ENCODE peak calls at places on chromosome 15, in ten cellular contexts. W is RWPE2, Y is HCEC 1CT, B is glutamatergic neuron, Q is EH, P is ascending aorta, I is kidney epithelial cell, M is GM23338, G is RPMI7951, C is fibroblast of pulmonary artery. X is an unnamed sample.

GRCh38 chr15:80945605-80946004 is 44.0 kb downstream of the MESD start:
- DNase-seq in G (no peak), W (peak; percentile 10), M (no peak), C (no peak), P (no peak), B (peak; percentile 4), Q (no peak), Y (no peak), I (no peak), X (no peak)

GRCh38 chr15:67854358-67854757 is 14.5 kb upstream of the RNU6-1 start:
- DNase-seq in W (peak; percentile 24), I (no peak), P (no peak), M (no peak), Y (no peak), Q (no peak), C (no peak), G (no peak), B (no peak), X (no peak)

GRCh38 chr15:61441901-61442300 is 212.8 kb upstream of the RORA start:
- DNase-seq in I (no peak), P (no peak), C (no peak), G (peak; percentile 22), B (no peak), W (no peak), Y (no peak), M (no peak), Q (no peak), X (no peak)

GRCh38 chr15:71800835-71801745 is 9.3 kb upstream of the NR2E3 start:
- DNase-seq in G (peak; percentile 71), Q (peak; percentile 82), W (no peak), P (no peak), B (no peak), C (peak; percentile 86), M (peak; percentile 82), Y (peak; percentile 94), I (no peak), X (peak; percentile 72)

GRCh38 chr15:28098766-28099554 is at the start of gene OCA2:
- DNase-seq in B (peak; percentile 88), P (no peak), Q (peak; percentile 56), C (peak; percentile 25), Y (no peak), M (peak; percentile 92), G (peak; percentile 42), W (no peak), I (peak; percentile 21), X (peak; percentile 95)

GRCh38 chr15:67253517-67254237 is 784 bp downstream of the AAGAB start:
- DNase-seq in I (no peak), G (peak; percentile 28), M (no peak), B (no peak), P (no peak), Q (peak; percentile 35), W (no peak), Y (peak; percentile 8), C (peak; percentile 24), X (peak; percentile 17)

GRCh38 chr15:58457466-58457965 is 25.7 kb downstream of the LIPC start:
- DNase-seq in G (peak; percentile 91), Y (peak; percentile 92), M (no peak), C (peak; percentile 54), B (no peak), I (no peak), W (no peak), Q (peak; percentile 87), P (no peak), X (no peak)

GRCh38 chr15:91054791-91055190 is 32.4 kb upstream of the VPS33B start:
- DNase-seq in W (no peak), Y (no peak), B (no peak), M (no peak), P (no peak), C (no peak), Q (no peak), G (no peak), I (no peak), X (no peak)

GRCh38 chr15:47820047-47820779 is 102.9 kb downstream of the SEMA6D start:
- DNase-seq in C (peak; percentile 78), W (peak; percentile 89), Y (peak; percentile 72), P (no peak), I (no peak), Q (no peak), G (no peak), B (no peak), M (no peak), X (no peak)

GRCh38 chr15:81222007-81222406 is 25.3 kb downstream of the IL16 start:
- DNase-seq in I (no peak), Q (no peak), P (no peak), B (no peak), Y (no peak), M (peak; percentile 34), W (no peak), C (no peak), G (no peak), X (no peak)

GRCh38 chr15:79394231-79394630 is 37.9 kb upstream of the MINAR1 start:
- DNase-seq in W (no peak), I (no peak), P (no peak), Q (peak; percentile 71), C (peak; percentile 54), M (no peak), G (no peak), B (no peak), Y (peak; percentile 18), X (no peak)

GRCh38 chr15:89671687-89672086 is 7.5 kb downstream of the PLIN1 start:
- DNase-seq in B (no peak), G (no peak), I (no peak), P (no peak), Y (no peak), Q (no peak), M (no peak), W (no peak), C (no peak), X (no peak)

GRCh38 chr15:55799287-55800212 is 56.6 kb upstream of the PRTG start:
- DNase-seq in P (no peak), I (peak; percentile 14), B (peak; percentile 82), G (peak; percentile 73), C (peak; percentile 70), M (peak; percentile 90), W (no peak), Y (peak; percentile 34), Q (peak; percentile 46), X (peak; percentile 73)

GRCh38 chr15:45431502-45431901 is 53.2 kb upstream of the GATM start:
- DNase-seq in Q (no peak), I (no peak), Y (no peak), C (no peak), M (no peak), G (no peak), P (no peak), B (no peak), W (peak; percentile 42), X (no peak)

GRCh38 chr15:31457161-31457560 is 130.5 kb downstream of the KLF13 start:
- DNase-seq in W (peak; percentile 65), Q (peak; percentile 62), I (no peak), C (no peak), M (no peak), B (no peak), G (peak; percentile 75), P (no peak), Y (no peak), X (no peak)

GRCh38 chr15:97728791-97729190 is 231.7 kb upstream of the ARRDC4 start:
- DNase-seq in Y (no peak), C (no peak), I (no peak), Q (no peak), B (no peak), P (no peak), G (no peak), W (no peak), M (no peak), X (no peak)

GRCh38 chr15:70974004-70974832 is 81.6 kb downstream of the LRRC49 start:
- DNase-seq in P (no peak), G (peak; percentile 58), I (no peak), M (peak; percentile 67), Y (peak; percentile 72), C (peak; percentile 82), W (no peak), Q (peak; percentile 71), B (no peak), X (no peak)

GRCh38 chr15:46713045-46713444 is 1004.3 kb upstream of the SEMA6D start:
- DNase-seq in M (no peak), P (no peak), I (no peak), W (no peak), B (no peak), C (no peak), Q (no peak), G (no peak), Y (no peak), X (no peak)

GRCh38 chr15:88803241-88803919 is at the start of gene ACAN:
- DNase-seq in G (no peak), I (no peak), W (no peak), P (no peak), Q (peak; percentile 12), M (peak; percentile 77), C (no peak), Y (no peak), B (peak; percentile 51), X (peak; percentile 72)

GRCh38 chr15:92803852-92804609 is 96.1 kb upstream of the CHD2 start:
- DNase-seq in B (no peak), P (peak; percentile 81), M (no peak), W (peak; percentile 99), I (peak; percentile 100), Y (peak; percentile 100), G (peak; percentile 100), C (peak; percentile 100), Q (peak; percentile 100), X (no peak)

GRCh38 chr15:28047277-28047676 is 51.8 kb downstream of the OCA2 start:
- DNase-seq in M (no peak), P (no peak), W (no peak), C (no peak), Y (no peak), B (no peak), I (no peak), Q (no peak), G (no peak), X (no peak)

GRCh38 chr15:80404719-80405553 is 754 bp downstream of the ARNT2 start:
- DNase-seq in M (peak; percentile 67), B (peak; percentile 60), G (no peak), W (no peak), P (no peak), Q (peak; percentile 51), C (no peak), I (no peak), Y (no peak), X (peak; percentile 79)

GRCh38 chr15:64379216-64379960 is 1.9 kb downstream of the PCLAF start:
- DNase-seq in Y (no peak), P (no peak), B (no peak), Q (peak; percentile 46), W (no peak), I (no peak), C (no peak), M (no peak), G (peak; percentile 32), X (no peak)

GRCh38 chr15:89452330-89452836 is 44.0 kb downstream of the RHCG start:
- DNase-seq in P (no peak), B (no peak), C (no peak), Y (no peak), W (no peak), Q (no peak), G (no peak), I (no peak), M (no peak), X (no peak)

GRCh38 chr15:78276032-78276943 is 11.9 kb downstream of the DNAJA4 start:
- DNase-seq in P (no peak), M (no peak), B (no peak), Y (no peak), W (no peak), Q (no peak), I (no peak), G (no peak), C (no peak), X (no peak)

GRCh38 chr15:83205725-83206324 is 1.8 kb downstream of the HDGFL3 start:
- DNase-seq in I (no peak), Q (peak; percentile 55), P (no peak), C (peak; percentile 78), B (no peak), M (no peak), W (no peak), G (peak; percentile 29), Y (peak; percentile 32), X (peak; percentile 26)

GRCh38 chr15:39453500-39454073 is 127.3 kb upstream of the THBS1 start:
- DNase-seq in M (no peak), Q (no peak), Y (no peak), W (no peak), C (no peak), G (no peak), I (no peak), P (no peak), B (no peak), X (no peak)

GRCh38 chr15:99125061-99125990 is 20.4 kb downstream of the SYNM start:
- DNase-seq in Y (no peak), W (peak; percentile 53), Q (no peak), M (no peak), B (no peak), C (no peak), G (no peak), I (no peak), P (no peak), X (no peak)